ENCODE peak calls at places on chromosomes 1 and 21, in six cellular contexts. One of them, this sample, is unnamed.

GRCh38 chr1:85495556-85495955 is 30.6 kb upstream of the DDAH1 start:
- DNase-seq in pancreas: no peak
- DNase-seq in astrocyte of the cerebellum: no peak
- DNase-seq in coronary artery: no peak
- DNase-seq in kidney epithelial cell: peak
- DNase-seq in left ventricle myocardium inferior: no peak
- DNase-seq in this sample: no peak

GRCh38 chr1:147072371-147073061 is 99.8 kb downstream of the PRKAB2 start:
- DNase-seq in pancreas: peak
- DNase-seq in astrocyte of the cerebellum: no peak
- DNase-seq in coronary artery: no peak
- DNase-seq in kidney epithelial cell: no peak
- DNase-seq in left ventricle myocardium inferior: no peak
- DNase-seq in this sample: no peak

GRCh38 chr1:59146651-59147358 is 150.1 kb upstream of the FGGY start:
- DNase-seq in pancreas: peak
- DNase-seq in astrocyte of the cerebellum: no peak
- DNase-seq in coronary artery: peak
- DNase-seq in kidney epithelial cell: no peak
- DNase-seq in left ventricle myocardium inferior: peak
- DNase-seq in this sample: no peak

GRCh38 chr1:181525104-181525721 is 41.9 kb downstream of the CACNA1E start:
- DNase-seq in pancreas: no peak
- DNase-seq in astrocyte of the cerebellum: no peak
- DNase-seq in coronary artery: no peak
- DNase-seq in kidney epithelial cell: no peak
- DNase-seq in left ventricle myocardium inferior: no peak
- DNase-seq in this sample: no peak

GRCh38 chr1:85579619-85580018 is 942 bp upstream of the CCN1 start:
- DNase-seq in pancreas: peak
- DNase-seq in astrocyte of the cerebellum: peak
- DNase-seq in coronary artery: no peak
- DNase-seq in kidney epithelial cell: no peak
- DNase-seq in left ventricle myocardium inferior: peak
- DNase-seq in this sample: peak

GRCh38 chr1:91123773-91124172 is 101.9 kb upstream of the ZNF644 start:
- DNase-seq in pancreas: no peak
- DNase-seq in astrocyte of the cerebellum: no peak
- DNase-seq in coronary artery: no peak
- DNase-seq in kidney epithelial cell: no peak
- DNase-seq in left ventricle myocardium inferior: no peak
- DNase-seq in this sample: no peak

GRCh38 chr1:27542463-27543273 is 52.7 kb upstream of the WASF2 start:
- DNase-seq in pancreas: no peak
- DNase-seq in astrocyte of the cerebellum: no peak
- DNase-seq in coronary artery: no peak
- DNase-seq in kidney epithelial cell: peak
- DNase-seq in left ventricle myocardium inferior: peak
- DNase-seq in this sample: no peak

GRCh38 chr21:34736116-34736870 is 67.5 kb downstream of the CLIC6 start:
- DNase-seq in pancreas: no peak
- DNase-seq in astrocyte of the cerebellum: no peak
- DNase-seq in coronary artery: no peak
- DNase-seq in kidney epithelial cell: no peak
- DNase-seq in left ventricle myocardium inferior: no peak
- DNase-seq in this sample: no peak

GRCh38 chr1:34165422-34165921 is 442 bp upstream of the CSMD2 start:
- DNase-seq in pancreas: no peak
- DNase-seq in astrocyte of the cerebellum: no peak
- DNase-seq in coronary artery: no peak
- DNase-seq in kidney epithelial cell: no peak
- DNase-seq in left ventricle myocardium inferior: no peak
- DNase-seq in this sample: no peak

GRCh38 chr1:9128520-9129371 is at the start of gene GPR157:
- DNase-seq in pancreas: peak
- DNase-seq in astrocyte of the cerebellum: no peak
- DNase-seq in coronary artery: peak
- DNase-seq in kidney epithelial cell: no peak
- DNase-seq in left ventricle myocardium inferior: peak
- DNase-seq in this sample: no peak

GRCh38 chr1:155321577-155322497 is 1.1 kb downstream of the RUSC1 start:
- DNase-seq in pancreas: peak
- DNase-seq in astrocyte of the cerebellum: no peak
- DNase-seq in coronary artery: no peak
- DNase-seq in kidney epithelial cell: no peak
- DNase-seq in left ventricle myocardium inferior: no peak
- DNase-seq in this sample: no peak

GRCh38 chr1:38569932-38570356 is 289.6 kb downstream of the RRAGC start:
- DNase-seq in pancreas: no peak
- DNase-seq in astrocyte of the cerebellum: no peak
- DNase-seq in coronary artery: no peak
- DNase-seq in kidney epithelial cell: no peak
- DNase-seq in left ventricle myocardium inferior: no peak
- DNase-seq in this sample: no peak

GRCh38 chr1:180173952-180174351 is 19.3 kb downstream of the QSOX1 start:
- DNase-seq in pancreas: peak
- DNase-seq in astrocyte of the cerebellum: peak
- DNase-seq in coronary artery: no peak
- DNase-seq in kidney epithelial cell: no peak
- DNase-seq in left ventricle myocardium inferior: peak
- DNase-seq in this sample: no peak

GRCh38 chr21:28810826-28811524 is 181.7 kb downstream of the LTN1 start:
- DNase-seq in pancreas: no peak
- DNase-seq in astrocyte of the cerebellum: no peak
- DNase-seq in coronary artery: no peak
- DNase-seq in kidney epithelial cell: no peak
- DNase-seq in left ventricle myocardium inferior: no peak
- DNase-seq in this sample: no peak

GRCh38 chr1:31510304-31510703 is 66.0 kb upstream of the TINAGL1 start:
- DNase-seq in pancreas: no peak
- DNase-seq in astrocyte of the cerebellum: no peak
- DNase-seq in coronary artery: no peak
- DNase-seq in kidney epithelial cell: no peak
- DNase-seq in left ventricle myocardium inferior: no peak
- DNase-seq in this sample: no peak

GRCh38 chr1:110069302-110070281 is 880 bp downstream of the ALX3 start:
- DNase-seq in pancreas: no peak
- DNase-seq in astrocyte of the cerebellum: no peak
- DNase-seq in coronary artery: no peak
- DNase-seq in kidney epithelial cell: no peak
- DNase-seq in left ventricle myocardium inferior: no peak
- DNase-seq in this sample: no peak

GRCh38 chr21:33317226-33317625 is 7.5 kb upstream of the IFNAR1 start:
- DNase-seq in pancreas: no peak
- DNase-seq in astrocyte of the cerebellum: no peak
- DNase-seq in coronary artery: no peak
- DNase-seq in kidney epithelial cell: no peak
- DNase-seq in left ventricle myocardium inferior: no peak
- DNase-seq in this sample: no peak

GRCh38 chr21:34545079-34545884 is 33.3 kb upstream of the KCNE1 start:
- DNase-seq in pancreas: no peak
- DNase-seq in astrocyte of the cerebellum: peak
- DNase-seq in coronary artery: no peak
- DNase-seq in kidney epithelial cell: peak
- DNase-seq in left ventricle myocardium inferior: no peak
- DNase-seq in this sample: no peak

GRCh38 chr1:114009042-114009392 is 29.7 kb downstream of the OLFML3 start:
- DNase-seq in pancreas: no peak
- DNase-seq in astrocyte of the cerebellum: no peak
- DNase-seq in coronary artery: no peak
- DNase-seq in kidney epithelial cell: no peak
- DNase-seq in left ventricle myocardium inferior: no peak
- DNase-seq in this sample: no peak

GRCh38 chr1:161230762-161231161 is 4.9 kb downstream of the TOMM40L start:
- DNase-seq in pancreas: no peak
- DNase-seq in astrocyte of the cerebellum: no peak
- DNase-seq in coronary artery: no peak
- DNase-seq in kidney epithelial cell: no peak
- DNase-seq in left ventricle myocardium inferior: no peak
- DNase-seq in this sample: no peak

GRCh38 chr1:161226759-161227158 is 899 bp downstream of the TOMM40L start:
- DNase-seq in pancreas: no peak
- DNase-seq in astrocyte of the cerebellum: no peak
- DNase-seq in coronary artery: no peak
- DNase-seq in kidney epithelial cell: no peak
- DNase-seq in left ventricle myocardium inferior: no peak
- DNase-seq in this sample: no peak

GRCh38 chr1:161227196-161227871 is 1.5 kb downstream of the TOMM40L start:
- DNase-seq in pancreas: peak
- DNase-seq in astrocyte of the cerebellum: peak
- DNase-seq in coronary artery: peak
- DNase-seq in kidney epithelial cell: no peak
- DNase-seq in left ventricle myocardium inferior: peak
- DNase-seq in this sample: no peak

GRCh38 chr1:161228032-161228431 is 2.2 kb downstream of the TOMM40L start:
- DNase-seq in pancreas: no peak
- DNase-seq in astrocyte of the cerebellum: no peak
- DNase-seq in coronary artery: no peak
- DNase-seq in kidney epithelial cell: no peak
- DNase-seq in left ventricle myocardium inferior: no peak
- DNase-seq in this sample: no peak

DNA sequence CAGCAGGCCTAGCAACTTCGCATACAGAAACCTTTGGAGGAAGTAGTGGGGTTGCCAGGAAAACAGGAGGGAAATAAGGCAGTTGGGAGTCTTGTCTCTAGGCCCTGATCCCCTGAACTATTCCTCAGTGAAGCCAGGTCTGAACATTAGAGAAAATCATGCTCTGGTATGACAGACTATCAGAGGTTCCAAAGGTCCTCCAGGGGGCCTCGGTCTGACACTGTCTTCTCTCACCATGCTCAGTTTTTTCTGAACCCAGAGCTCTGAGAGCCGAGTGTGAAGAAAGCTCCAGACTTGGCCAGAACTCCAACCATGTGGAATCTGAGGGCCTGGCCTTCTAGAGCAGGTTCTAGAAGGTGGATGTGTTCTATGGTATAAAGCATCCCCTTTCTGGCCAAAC is 4.0 kb downstream of the TOMM40L start:
- DNase-seq in pancreas: no peak
- DNase-seq in astrocyte of the cerebellum: no peak
- DNase-seq in coronary artery: no peak
- DNase-seq in kidney epithelial cell: no peak
- DNase-seq in left ventricle myocardium inferior: no peak
- DNase-seq in this sample: no peak
- TF ChIP-seq CTCF in pancreas: no peak
- TF ChIP-seq CTCF in astrocyte of the cerebellum: peak
- TF ChIP-seq CTCF in coronary artery: no peak
- TF ChIP-seq CTCF in kidney epithelial cell: peak
- TF ChIP-seq CTCF in left ventricle myocardium inferior: no peak
- TF ChIP-seq CTCF in this sample: no peak

DNA sequence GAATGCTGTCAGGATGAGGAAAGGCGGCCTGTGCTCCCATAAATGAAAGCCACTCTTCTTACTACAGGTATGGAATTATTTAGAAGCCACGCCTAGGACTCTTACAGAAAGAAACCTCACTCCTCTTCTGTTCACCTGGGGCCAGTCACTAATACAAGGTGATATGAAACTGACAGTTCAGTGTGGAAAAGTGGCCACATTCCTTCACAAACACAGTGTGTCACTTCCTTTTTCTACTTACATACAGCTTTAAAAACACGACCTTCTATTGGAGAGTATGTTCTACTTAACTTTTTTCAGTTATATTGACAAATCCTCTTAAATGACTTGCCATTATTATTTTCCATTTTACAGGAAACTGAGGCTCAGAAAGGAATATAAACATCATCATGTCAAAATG is 163.1 kb downstream of the PCNX2 start:
- DNase-seq in pancreas: no peak
- DNase-seq in astrocyte of the cerebellum: no peak
- DNase-seq in coronary artery: no peak
- DNase-seq in kidney epithelial cell: no peak
- DNase-seq in left ventricle myocardium inferior: no peak
- DNase-seq in this sample: no peak
- H3K4me3 ChIP-seq in pancreas: no peak
- H3K4me3 ChIP-seq in astrocyte of the cerebellum: no peak
- H3K4me3 ChIP-seq in coronary artery: no peak
- H3K4me3 ChIP-seq in kidney epithelial cell: no peak
- H3K4me3 ChIP-seq in left ventricle myocardium inferior: no peak
- H3K4me3 ChIP-seq in this sample: no peak

GRCh38 chr1:153615406-153615805 is 719 bp downstream of the S100A14 start:
- DNase-seq in pancreas: no peak
- DNase-seq in astrocyte of the cerebellum: no peak
- DNase-seq in coronary artery: no peak
- DNase-seq in kidney epithelial cell: no peak
- DNase-seq in left ventricle myocardium inferior: no peak
- DNase-seq in this sample: no peak

GRCh38 chr1:153612755-153613331 is at the start of gene S100A16:
- DNase-seq in pancreas: peak
- DNase-seq in astrocyte of the cerebellum: no peak
- DNase-seq in coronary artery: peak
- DNase-seq in kidney epithelial cell: no peak
- DNase-seq in left ventricle myocardium inferior: peak
- DNase-seq in this sample: no peak

GRCh38 chr1:153614906-153615305 is 1.2 kb downstream of the S100A14 start:
- DNase-seq in pancreas: no peak
- DNase-seq in astrocyte of the cerebellum: no peak
- DNase-seq in coronary artery: no peak
- DNase-seq in kidney epithelial cell: no peak
- DNase-seq in left ventricle myocardium inferior: no peak
- DNase-seq in this sample: no peak

GRCh38 chr1:153613406-153613805 is 469 bp upstream of the S100A16 start:
- DNase-seq in pancreas: no peak
- DNase-seq in astrocyte of the cerebellum: no peak
- DNase-seq in coronary artery: no peak
- DNase-seq in kidney epithelial cell: no peak
- DNase-seq in left ventricle myocardium inferior: no peak
- DNase-seq in this sample: no peak

DNA sequence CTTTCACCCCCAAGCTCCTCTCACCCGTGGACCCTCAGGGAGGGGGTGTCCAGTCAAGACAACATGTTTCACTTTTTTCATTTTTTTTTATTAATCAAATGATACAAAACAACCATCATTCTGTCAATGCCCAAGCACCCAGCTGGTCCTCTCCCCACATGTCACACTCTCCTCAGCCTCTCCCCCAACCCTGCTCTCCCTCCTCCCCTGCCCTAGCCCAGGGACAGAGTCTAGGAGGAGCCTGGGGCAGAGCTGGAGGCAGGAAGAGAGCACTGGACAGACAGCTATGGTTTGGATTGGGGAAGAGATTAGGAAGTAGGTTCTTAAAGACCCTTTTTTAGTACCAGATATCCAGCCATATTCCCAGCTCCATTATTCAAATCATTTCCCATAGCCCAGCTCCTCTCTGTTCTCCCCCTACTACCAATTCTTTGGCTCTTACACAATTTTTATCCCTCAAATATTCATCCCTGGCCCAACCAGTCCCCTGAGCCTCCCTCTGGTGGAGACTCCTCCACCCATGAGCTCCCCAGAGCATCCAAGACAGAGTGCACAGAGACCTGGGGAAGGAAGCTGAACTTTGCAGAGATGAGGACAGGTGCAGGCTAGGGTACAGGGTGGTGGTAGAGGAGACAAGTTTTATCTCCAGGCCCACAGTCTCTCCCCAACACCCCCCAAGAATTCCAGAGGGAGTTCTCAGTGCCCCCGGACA is 1.4 kb upstream of the S100A16 start:
- DNase-seq in pancreas: no peak
- DNase-seq in astrocyte of the cerebellum: no peak
- DNase-seq in coronary artery: no peak
- DNase-seq in kidney epithelial cell: no peak
- DNase-seq in left ventricle myocardium inferior: no peak
- DNase-seq in this sample: no peak
- TF ChIP-seq CTCF in pancreas: no peak
- TF ChIP-seq CTCF in astrocyte of the cerebellum: peak
- TF ChIP-seq CTCF in coronary artery: no peak
- TF ChIP-seq CTCF in kidney epithelial cell: no peak
- TF ChIP-seq CTCF in left ventricle myocardium inferior: no peak
- TF ChIP-seq CTCF in this sample: peak

GRCh38 chr1:11851171-11851570 is 3.6 kb upstream of the NPPA start:
- DNase-seq in pancreas: no peak
- DNase-seq in astrocyte of the cerebellum: no peak
- DNase-seq in coronary artery: no peak
- DNase-seq in kidney epithelial cell: no peak
- DNase-seq in left ventricle myocardium inferior: no peak
- DNase-seq in this sample: no peak
- H3K4me3 ChIP-seq in pancreas: no peak
- H3K4me3 ChIP-seq in astrocyte of the cerebellum: no peak
- H3K4me3 ChIP-seq in coronary artery: no peak
- H3K4me3 ChIP-seq in kidney epithelial cell: no peak
- H3K4me3 ChIP-seq in left ventricle myocardium inferior: no peak
- H3K4me3 ChIP-seq in this sample: no peak